ENCODE peak calls at places on chromosomes 1 and 21, in six cellular contexts. One of them, this sample, is unnamed.

GRCh38 chr1:77134359-77134758 is 84.9 kb downstream of the PIGK start:
- DNase-seq in colonic mucosa: no peak
- DNase-seq in mucosa of descending colon: no peak
- DNase-seq in sigmoid colon: no peak
- DNase-seq in brain microvascular endothelial cell: no peak
- DNase-seq in choroid plexus epithelial cell: peak
- DNase-seq in this sample: no peak

GRCh38 chr1:193462629-193463320 is 276.4 kb upstream of the B3GALT2 start:
- DNase-seq in sigmoid colon: no peak
- DNase-seq in choroid plexus epithelial cell: peak
- DNase-seq in colonic mucosa: no peak
- DNase-seq in mucosa of descending colon: no peak
- DNase-seq in brain microvascular endothelial cell: peak
- DNase-seq in this sample: no peak

GRCh38 chr1:178899402-178899801 is 28.5 kb upstream of the ANGPTL1 start:
- DNase-seq in colonic mucosa: no peak
- DNase-seq in sigmoid colon: no peak
- DNase-seq in choroid plexus epithelial cell: no peak
- DNase-seq in mucosa of descending colon: no peak
- DNase-seq in brain microvascular endothelial cell: no peak
- DNase-seq in this sample: no peak

GRCh38 chr1:222096883-222097282 is 355.0 kb upstream of the DUSP10 start:
- DNase-seq in choroid plexus epithelial cell: no peak
- DNase-seq in mucosa of descending colon: no peak
- DNase-seq in colonic mucosa: no peak
- DNase-seq in sigmoid colon: no peak
- DNase-seq in brain microvascular endothelial cell: no peak
- DNase-seq in this sample: no peak

GRCh38 chr1:170149241-170149640 is 3.5 kb downstream of the NTMT2 start:
- DNase-seq in brain microvascular endothelial cell: no peak
- DNase-seq in sigmoid colon: no peak
- DNase-seq in choroid plexus epithelial cell: no peak
- DNase-seq in colonic mucosa: no peak
- DNase-seq in mucosa of descending colon: no peak
- DNase-seq in this sample: no peak

GRCh38 chr1:248800459-248800858 is 25.3 kb downstream of the SH3BP5L start:
- DNase-seq in choroid plexus epithelial cell: no peak
- DNase-seq in brain microvascular endothelial cell: no peak
- DNase-seq in sigmoid colon: no peak
- DNase-seq in colonic mucosa: no peak
- DNase-seq in mucosa of descending colon: no peak
- DNase-seq in this sample: no peak

GRCh38 chr1:148161252-148161901 is 9.3 kb upstream of the NBPF11 start:
- DNase-seq in brain microvascular endothelial cell: no peak
- DNase-seq in colonic mucosa: no peak
- DNase-seq in sigmoid colon: no peak
- DNase-seq in choroid plexus epithelial cell: no peak
- DNase-seq in mucosa of descending colon: no peak
- DNase-seq in this sample: no peak

GRCh38 chr1:43558346-43558841 is 27.7 kb downstream of the PTPRF start:
- DNase-seq in brain microvascular endothelial cell: no peak
- DNase-seq in mucosa of descending colon: peak
- DNase-seq in choroid plexus epithelial cell: peak
- DNase-seq in colonic mucosa: peak
- DNase-seq in sigmoid colon: peak
- DNase-seq in this sample: no peak

GRCh38 chr1:93851878-93852277 is 27.1 kb downstream of the DNTTIP2 start:
- DNase-seq in brain microvascular endothelial cell: no peak
- DNase-seq in sigmoid colon: no peak
- DNase-seq in mucosa of descending colon: no peak
- DNase-seq in colonic mucosa: no peak
- DNase-seq in choroid plexus epithelial cell: no peak
- DNase-seq in this sample: no peak

GRCh38 chr1:114340906-114341698 is 169.9 kb downstream of the TRIM33 start:
- DNase-seq in sigmoid colon: no peak
- DNase-seq in mucosa of descending colon: no peak
- DNase-seq in choroid plexus epithelial cell: no peak
- DNase-seq in brain microvascular endothelial cell: no peak
- DNase-seq in colonic mucosa: no peak
- DNase-seq in this sample: no peak

GRCh38 chr1:9822897-9823692 is 670 bp downstream of the CLSTN1 start:
- DNase-seq in choroid plexus epithelial cell: peak
- DNase-seq in mucosa of descending colon: peak
- DNase-seq in sigmoid colon: peak
- DNase-seq in brain microvascular endothelial cell: no peak
- DNase-seq in colonic mucosa: peak
- DNase-seq in this sample: no peak

GRCh38 chr21:36065497-36066036 is 4.3 kb upstream of the CBR1 start:
- DNase-seq in choroid plexus epithelial cell: peak
- DNase-seq in mucosa of descending colon: no peak
- DNase-seq in sigmoid colon: no peak
- DNase-seq in colonic mucosa: peak
- DNase-seq in brain microvascular endothelial cell: peak
- DNase-seq in this sample: no peak

GRCh38 chr1:194975913-194976312 is 1632.3 kb downstream of the KCNT2 start:
- DNase-seq in choroid plexus epithelial cell: no peak
- DNase-seq in mucosa of descending colon: no peak
- DNase-seq in sigmoid colon: no peak
- DNase-seq in brain microvascular endothelial cell: peak
- DNase-seq in colonic mucosa: no peak
- DNase-seq in this sample: no peak

GRCh38 chr1:237386362-237387143 is 344.6 kb downstream of the RYR2 start:
- DNase-seq in brain microvascular endothelial cell: no peak
- DNase-seq in sigmoid colon: no peak
- DNase-seq in colonic mucosa: no peak
- DNase-seq in choroid plexus epithelial cell: peak
- DNase-seq in mucosa of descending colon: no peak
- DNase-seq in this sample: no peak

GRCh38 chr1:237799762-237800474 is 90.8 kb downstream of the ZP4 start:
- DNase-seq in mucosa of descending colon: peak
- DNase-seq in choroid plexus epithelial cell: peak
- DNase-seq in sigmoid colon: no peak
- DNase-seq in brain microvascular endothelial cell: peak
- DNase-seq in colonic mucosa: peak
- DNase-seq in this sample: peak

GRCh38 chr1:234758851-234759250 is 148.9 kb upstream of the IRF2BP2 start:
- DNase-seq in choroid plexus epithelial cell: peak
- DNase-seq in mucosa of descending colon: no peak
- DNase-seq in brain microvascular endothelial cell: no peak
- DNase-seq in sigmoid colon: no peak
- DNase-seq in colonic mucosa: no peak
- DNase-seq in this sample: no peak

GRCh38 chr21:39961251-39961650 is 94.0 kb downstream of the PCP4 start:
- DNase-seq in brain microvascular endothelial cell: no peak
- DNase-seq in sigmoid colon: no peak
- DNase-seq in mucosa of descending colon: no peak
- DNase-seq in choroid plexus epithelial cell: no peak
- DNase-seq in colonic mucosa: no peak
- DNase-seq in this sample: no peak

GRCh38 chr1:27109103-27109822 is 45.7 kb downstream of the SLC9A1 start:
- DNase-seq in sigmoid colon: no peak
- DNase-seq in choroid plexus epithelial cell: peak
- DNase-seq in mucosa of descending colon: peak
- DNase-seq in brain microvascular endothelial cell: no peak
- DNase-seq in colonic mucosa: peak
- DNase-seq in this sample: no peak

GRCh38 chr1:230681599-230681998 is 32.3 kb downstream of the AGT start:
- DNase-seq in brain microvascular endothelial cell: peak
- DNase-seq in mucosa of descending colon: no peak
- DNase-seq in choroid plexus epithelial cell: peak
- DNase-seq in colonic mucosa: no peak
- DNase-seq in sigmoid colon: no peak
- DNase-seq in this sample: peak

GRCh38 chr1:62725981-62726588 is 37.9 kb upstream of the DOCK7 start:
- DNase-seq in brain microvascular endothelial cell: no peak
- DNase-seq in choroid plexus epithelial cell: peak
- DNase-seq in mucosa of descending colon: no peak
- DNase-seq in sigmoid colon: no peak
- DNase-seq in colonic mucosa: no peak
- DNase-seq in this sample: no peak

GRCh38 chr1:26234644-26235384 is 814 bp downstream of the CEP85 start:
- DNase-seq in sigmoid colon: no peak
- DNase-seq in colonic mucosa: peak
- DNase-seq in mucosa of descending colon: peak
- DNase-seq in choroid plexus epithelial cell: peak
- DNase-seq in brain microvascular endothelial cell: peak
- DNase-seq in this sample: no peak

DNA sequence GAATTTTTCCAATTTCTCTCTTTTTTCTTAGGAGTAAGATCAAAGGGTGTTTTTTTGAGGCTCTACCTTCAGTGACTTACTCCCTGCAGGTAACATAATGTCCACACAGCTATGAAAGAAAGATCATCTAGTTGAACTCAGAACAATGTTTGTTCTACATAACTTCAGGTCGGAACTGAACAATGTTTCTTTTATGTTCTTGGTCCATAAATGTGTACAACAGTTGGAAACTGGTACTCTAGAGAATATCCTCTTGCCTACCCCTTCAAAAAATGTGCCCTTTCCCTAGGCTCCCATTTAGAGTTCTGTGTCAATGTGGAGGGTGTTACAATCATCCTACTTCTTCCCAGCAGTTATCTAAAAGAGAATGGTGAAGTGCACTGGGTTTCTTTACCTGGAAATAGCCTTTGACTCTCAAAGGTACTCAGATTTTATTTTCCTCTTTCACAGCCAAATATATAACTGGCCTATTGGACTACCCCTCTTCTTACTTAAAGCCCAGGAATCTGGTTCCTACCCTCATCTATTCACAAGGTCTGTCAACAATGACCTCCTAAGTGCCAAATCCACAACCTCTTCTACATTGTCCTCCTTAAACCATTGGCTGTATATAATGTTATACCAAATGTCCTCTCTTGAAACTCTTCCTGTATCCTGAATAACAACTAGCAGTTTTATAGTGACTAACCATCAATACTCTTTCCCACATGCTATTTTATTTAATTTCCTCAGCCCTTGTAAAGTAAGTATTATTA is 42.3 kb downstream of the CD58 start:
- DNase-seq in sigmoid colon: no peak
- DNase-seq in colonic mucosa: no peak
- DNase-seq in brain microvascular endothelial cell: no peak
- DNase-seq in choroid plexus epithelial cell: no peak
- DNase-seq in mucosa of descending colon: no peak
- DNase-seq in this sample: no peak
- H3K4me3 ChIP-seq in sigmoid colon: no peak
- H3K4me3 ChIP-seq in colonic mucosa: no peak
- H3K4me3 ChIP-seq in brain microvascular endothelial cell: no peak
- H3K4me3 ChIP-seq in choroid plexus epithelial cell: no peak
- H3K4me3 ChIP-seq in mucosa of descending colon: no peak
- H3K4me3 ChIP-seq in this sample: no peak

GRCh38 chr1:187848321-187848720 is 1019.6 kb downstream of the PLA2G4A start:
- DNase-seq in choroid plexus epithelial cell: peak
- DNase-seq in mucosa of descending colon: no peak
- DNase-seq in brain microvascular endothelial cell: no peak
- DNase-seq in colonic mucosa: no peak
- DNase-seq in sigmoid colon: no peak
- DNase-seq in this sample: no peak

GRCh38 chr1:187854457-187854856 is 1025.7 kb downstream of the PLA2G4A start:
- DNase-seq in colonic mucosa: no peak
- DNase-seq in sigmoid colon: no peak
- DNase-seq in choroid plexus epithelial cell: no peak
- DNase-seq in mucosa of descending colon: no peak
- DNase-seq in brain microvascular endothelial cell: no peak
- DNase-seq in this sample: no peak

GRCh38 chr1:187847531-187847930 is 1018.8 kb downstream of the PLA2G4A start:
- DNase-seq in sigmoid colon: no peak
- DNase-seq in colonic mucosa: no peak
- DNase-seq in choroid plexus epithelial cell: no peak
- DNase-seq in brain microvascular endothelial cell: no peak
- DNase-seq in mucosa of descending colon: no peak
- DNase-seq in this sample: no peak

GRCh38 chr1:187853505-187853904 is 1024.8 kb downstream of the PLA2G4A start:
- DNase-seq in choroid plexus epithelial cell: no peak
- DNase-seq in mucosa of descending colon: no peak
- DNase-seq in brain microvascular endothelial cell: no peak
- DNase-seq in sigmoid colon: no peak
- DNase-seq in colonic mucosa: no peak
- DNase-seq in this sample: no peak
- H3K4me3 ChIP-seq in choroid plexus epithelial cell: no peak
- H3K4me3 ChIP-seq in mucosa of descending colon: no peak
- H3K4me3 ChIP-seq in brain microvascular endothelial cell: no peak
- H3K4me3 ChIP-seq in sigmoid colon: no peak
- H3K4me3 ChIP-seq in colonic mucosa: no peak
- H3K4me3 ChIP-seq in this sample: no peak

DNA sequence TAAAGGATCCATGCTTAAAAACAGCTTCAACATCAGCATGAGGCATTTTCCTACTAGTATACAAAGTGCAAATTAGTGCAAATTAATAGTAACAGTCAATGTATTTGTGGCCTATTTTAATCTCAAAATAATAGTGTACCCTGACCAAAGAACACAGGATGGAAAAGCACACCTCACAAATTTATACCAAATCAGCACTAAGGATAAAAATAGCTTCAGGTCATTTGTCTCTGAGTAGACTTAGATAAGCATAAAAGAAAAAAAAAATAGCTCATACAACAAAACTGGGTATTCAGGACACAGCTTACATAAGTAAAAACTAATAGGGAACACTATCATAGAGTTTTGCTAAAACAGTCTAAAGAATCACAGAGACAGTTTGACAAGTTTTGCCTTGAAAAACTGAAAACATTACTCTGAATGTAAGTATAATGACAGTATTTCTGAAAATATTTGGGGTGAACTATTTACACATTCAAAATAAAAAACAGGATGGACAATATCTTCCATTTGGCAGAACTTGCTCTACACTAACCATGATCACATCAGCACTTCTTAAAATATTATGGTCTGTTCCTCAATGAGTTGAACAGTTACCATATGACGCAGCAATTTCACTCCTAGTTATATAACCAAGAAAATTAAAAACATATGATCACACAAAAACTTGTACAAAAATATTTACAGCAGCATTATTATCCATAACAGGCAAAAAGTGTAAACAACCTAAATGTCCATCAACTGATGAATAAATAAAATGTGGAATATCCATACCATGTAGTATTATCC is 46.3 kb downstream of the RNF115 start:
- DNase-seq in sigmoid colon: no peak
- DNase-seq in mucosa of descending colon: no peak
- DNase-seq in brain microvascular endothelial cell: no peak
- DNase-seq in colonic mucosa: no peak
- DNase-seq in choroid plexus epithelial cell: no peak
- DNase-seq in this sample: no peak
- H3K4me3 ChIP-seq in sigmoid colon: no peak
- H3K4me3 ChIP-seq in mucosa of descending colon: no peak
- H3K4me3 ChIP-seq in brain microvascular endothelial cell: no peak
- H3K4me3 ChIP-seq in colonic mucosa: no peak
- H3K4me3 ChIP-seq in choroid plexus epithelial cell: no peak
- H3K4me3 ChIP-seq in this sample: no peak

DNA sequence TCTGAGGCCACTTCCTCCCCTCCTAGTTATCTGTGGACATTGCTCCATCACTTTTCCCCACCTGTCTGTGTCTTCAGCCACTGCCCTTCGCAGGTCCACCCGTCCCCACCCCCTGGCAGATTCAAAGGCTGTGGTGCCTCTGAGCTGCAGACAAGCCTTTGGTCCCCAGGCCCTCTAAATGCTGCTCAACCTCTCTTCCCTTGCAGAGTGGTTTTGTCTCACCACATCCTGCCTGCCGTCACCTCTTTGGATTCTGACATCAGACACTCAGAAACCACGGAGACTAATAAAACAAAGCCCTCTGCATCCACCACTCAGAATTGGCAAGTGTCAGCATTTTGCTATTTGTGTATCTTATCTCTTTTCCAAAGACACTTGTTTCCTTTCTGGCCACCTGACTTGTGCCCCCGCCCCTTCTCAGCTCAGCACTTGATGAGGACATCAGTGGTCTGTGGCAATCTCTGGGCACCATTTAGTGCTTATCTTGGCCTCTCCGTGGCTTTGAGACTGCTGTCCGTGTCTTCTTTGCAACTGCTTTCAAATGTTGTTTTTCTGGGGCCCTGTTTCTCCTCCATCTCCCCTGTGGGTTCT is 7.7 kb downstream of the CNIH3 start:
- DNase-seq in sigmoid colon: no peak
- DNase-seq in brain microvascular endothelial cell: peak
- DNase-seq in choroid plexus epithelial cell: peak
- DNase-seq in mucosa of descending colon: peak
- DNase-seq in colonic mucosa: peak
- DNase-seq in this sample: no peak
- H3K4me3 ChIP-seq in sigmoid colon: no peak
- H3K4me3 ChIP-seq in brain microvascular endothelial cell: peak
- H3K4me3 ChIP-seq in choroid plexus epithelial cell: no peak
- H3K4me3 ChIP-seq in mucosa of descending colon: no peak
- H3K4me3 ChIP-seq in colonic mucosa: no peak
- H3K4me3 ChIP-seq in this sample: no peak

This sample was measured in epithelial cell of proximal tubule.